ENCODE peak calls at places on chromosome 5, in six cellular contexts. W, A, M, S, N and V are unnamed samples. For H3K36me3 and H3K4me1, the result is how much of the 10 kb centered on the place peaks cover.

GRCh38 chr5:133276171-133276570 is 224.4 kb downstream of the HSPA4 start:
- DNase-seq in W (no peak), S (no peak), N (no peak), A (no peak), M (no peak), V (no peak)

GRCh38 chr5:128494516-128494915 is 43.5 kb downstream of the FBN2 start:
- DNase-seq in S (no peak), M (no peak), W (no peak), N (no peak), A (no peak), V (no peak)

GRCh38 chr5:159951387-159951786 is 35.1 kb downstream of the ADRA1B start:
- DNase-seq in A (no peak), M (peak), N (no peak), W (no peak), S (no peak), V (no peak)

GRCh38 chr5:122256388-122256787 is 55.6 kb upstream of the SNCAIP start:
- DNase-seq in S (no peak), M (no peak), N (no peak), W (no peak), A (no peak), V (no peak)

GRCh38 chr5:31133488-31133887 is 60.0 kb upstream of the CDH6 start:
- DNase-seq in N (no peak), W (no peak), S (no peak), M (no peak), A (peak), V (no peak)

GRCh38 chr5:103800728-103801127 is 238.1 kb upstream of the NUDT12 start:
- DNase-seq in W (no peak), M (no peak), S (no peak), A (no peak), N (no peak), V (no peak)

GRCh38 chr5:168530751-168531150 is 1.6 kb downstream of the FBLL1 start:
- DNase-seq in A (no peak), S (no peak), N (no peak), M (no peak), W (no peak), V (no peak)

GRCh38 chr5:54996476-54996875 is 11.1 kb upstream of the ESM1 start:
- DNase-seq in N (no peak), A (no peak), M (no peak), S (no peak), W (no peak), V (no peak)

GRCh38 chr5:13704401-13704800 is 240.1 kb downstream of the DNAH5 start:
- DNase-seq in A (peak), S (no peak), W (no peak), N (no peak), M (no peak), V (no peak)

GRCh38 chr5:126044111-126044668 is 379.0 kb upstream of the GRAMD2B start:
- DNase-seq in M (no peak), S (no peak), N (no peak), W (no peak), A (no peak), V (no peak)

DNA sequence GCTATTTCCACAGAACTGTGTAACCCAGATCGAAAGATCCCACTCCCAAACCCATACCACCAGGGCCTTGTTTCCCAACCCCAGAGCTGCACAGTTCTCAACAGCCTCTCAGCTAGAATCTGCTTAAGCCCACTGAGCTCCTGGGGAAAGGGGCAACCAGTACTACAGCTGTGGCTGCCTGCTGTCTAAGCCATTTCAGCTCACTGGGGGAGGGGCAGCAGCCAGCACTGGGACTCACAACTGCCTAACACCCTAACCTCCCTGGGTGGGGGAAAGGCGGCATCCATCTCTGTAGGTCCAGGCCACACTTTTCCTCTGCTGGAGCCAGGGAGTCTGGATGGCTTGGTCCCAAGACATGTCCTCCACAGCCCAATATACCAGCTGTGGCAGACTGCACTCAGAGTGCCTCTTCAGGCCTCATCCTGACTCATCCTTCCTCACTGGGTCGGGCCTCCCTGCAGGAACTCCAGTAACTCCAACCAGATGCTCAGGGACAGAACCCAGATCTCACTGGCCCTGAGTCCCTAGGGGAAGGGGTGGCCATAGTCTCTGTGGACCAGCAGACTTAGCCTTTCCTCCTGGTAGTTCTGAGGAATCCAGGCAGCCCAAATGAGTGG is 241.4 kb downstream of the HINT1 start:
- DNase-seq in W (no peak), N (no peak), A (no peak), M (no peak), S (no peak), V (no peak)
- H3K36me3 ChIP-seq in W (under half), N (under half), A (under half), M (under half), S (under half), V (under half)

DNA sequence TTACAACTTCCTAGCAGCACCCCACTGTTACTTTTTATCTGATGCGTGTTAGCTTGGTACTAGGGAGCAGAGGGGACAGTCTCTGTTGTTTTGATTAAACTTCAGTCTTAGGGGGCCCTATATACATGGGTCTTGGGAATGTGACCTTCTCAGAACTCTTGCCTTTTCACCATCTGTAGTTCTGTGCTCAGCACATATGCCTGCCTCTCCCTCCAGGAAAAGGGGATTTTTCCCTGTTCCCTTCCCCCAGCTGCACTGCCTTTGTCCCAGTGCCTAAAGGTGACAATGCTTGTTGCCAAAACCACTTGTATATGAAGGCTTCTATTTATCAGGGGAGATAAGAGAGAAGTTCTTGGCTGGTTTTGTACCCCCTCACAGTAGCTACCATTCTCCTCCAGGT is 9.8 kb upstream of the CAMK4 start:
- DNase-seq in S (no peak), A (no peak), W (no peak), N (no peak), M (no peak), V (no peak)
- TF ChIP-seq POLR2AphosphoS5 in S (no peak), A (no peak), W (no peak), N (no peak), M (no peak), V (no peak)

DNA sequence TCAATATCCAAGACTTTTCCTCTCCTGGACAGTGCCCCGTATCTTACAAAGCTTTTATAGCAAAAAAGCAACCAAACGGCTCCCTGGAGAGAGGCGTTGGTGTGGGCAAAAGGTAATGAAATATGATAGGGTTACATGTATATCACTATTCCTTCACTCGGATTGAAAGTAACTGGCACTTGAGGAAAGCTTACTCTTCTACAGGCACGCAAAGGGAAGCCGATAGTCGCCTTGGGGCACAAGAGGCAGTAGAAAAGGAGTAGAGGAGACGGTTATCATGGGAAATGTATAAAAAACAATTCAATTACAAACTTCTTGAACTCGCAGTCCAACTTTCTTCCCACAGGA is 1.1 kb downstream of the DIAPH1 start:
- DNase-seq in S (no peak), W (no peak), A (no peak), M (no peak), N (no peak), V (no peak)
- H3K4me1 ChIP-seq in S (under half), W (under half), A (under half), M (under half), N (half or more), V (under half)

DNA sequence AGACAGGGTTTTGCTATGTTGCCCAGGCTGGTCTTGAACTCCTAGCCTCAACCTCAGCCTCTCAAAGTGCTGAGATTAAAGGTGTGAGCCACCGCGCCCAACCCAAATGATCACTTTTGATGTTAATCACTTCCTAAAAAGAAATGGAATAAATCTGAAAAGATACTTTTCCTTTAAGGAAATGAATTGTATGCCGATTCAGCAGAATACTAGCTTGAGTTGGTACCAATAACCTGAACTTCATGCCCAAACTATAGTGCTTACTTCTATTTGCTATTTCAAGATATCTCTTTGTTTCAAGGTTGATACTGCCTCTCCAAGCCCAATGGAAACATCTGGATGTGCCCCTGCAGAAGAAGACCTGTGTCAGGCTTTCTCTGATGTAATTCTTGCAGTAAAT is 4.0 kb downstream of the CCNB1 start:
- DNase-seq in S (no peak), A (no peak), M (no peak), N (no peak), W (no peak), V (no peak)
- H3K36me3 ChIP-seq in S (under half), A (under half), M (under half), N (under half), W (under half), V (under half)